ENCODE peak calls at places on chromosomes 5 and 9, in eight cellular contexts. Y, E, B, D, R, X, S and M are unnamed samples.
A peak's percentile ranks its signal among the peaks of the same experiment; 100 is the strongest.

GRCh38 chr5:132883261-132883834 is 9.9 kb downstream of the LEAP2 start:
- DNase-seq in D (no peak), Y (peak; percentile 25), X (no peak), R (no peak), E (no peak), S (peak; percentile 73), B (peak; percentile 45), M (peak; percentile 20)

GRCh38 chr5:6732634-6733410 is 19.6 kb downstream of the TENT4A start:
- DNase-seq in D (no peak), Y (no peak), B (no peak), S (peak; percentile 93), R (no peak), X (peak; percentile 61), E (no peak), M (no peak)

GRCh38 chr5:79407591-79407990 is 106.3 kb downstream of the HOMER1 start:
- DNase-seq in R (no peak), Y (no peak), D (no peak), X (no peak), B (no peak), S (no peak), E (no peak), M (no peak)

GRCh38 chr9:33791117-33791516 is 4.2 kb upstream of the PRSS3 start:
- DNase-seq in Y (no peak), S (peak; percentile 86), R (no peak), B (no peak), E (no peak), D (no peak), X (no peak), M (no peak)

GRCh38 chr5:27158171-27158570 is 119.8 kb upstream of the CDH9 start:
- DNase-seq in S (no peak), R (no peak), B (no peak), X (no peak), Y (no peak), E (no peak), D (no peak), M (no peak)

GRCh38 chr5:174315471-174315870 is 270.0 kb downstream of the NSG2 start:
- DNase-seq in E (no peak), Y (no peak), D (peak; percentile 4), B (no peak), S (no peak), R (no peak), X (no peak), M (no peak)

GRCh38 chr9:70411930-70412677 is 2.4 kb downstream of the KLF9 start:
- DNase-seq in B (peak; percentile 78), E (peak; percentile 53), S (peak; percentile 91), R (peak; percentile 56), X (no peak), Y (peak; percentile 63), D (peak; percentile 74), M (no peak)

GRCh38 chr9:126301985-126302603 is 24.5 kb upstream of the MVB12B start:
- DNase-seq in S (peak; percentile 57), R (peak; percentile 8), D (peak; percentile 85), B (peak; percentile 43), X (peak; percentile 54), E (peak; percentile 21), Y (peak; percentile 56), M (no peak)

GRCh38 chr9:18393340-18394130 is 80.4 kb upstream of the ADAMTSL1 start:
- DNase-seq in D (no peak), E (no peak), Y (peak; percentile 100), X (peak; percentile 93), R (no peak), B (peak; percentile 78), S (peak; percentile 95), M (no peak)